ENCODE peak calls at places on chromosomes 13 and 19, in seven cellular contexts. O, E, C, W, X, A and R are unnamed samples.

GRCh38 chr13:97367016-97367415 is 67.0 kb upstream of the RAP2A start:
- DNase-seq in A (peak; percentile 4), W (peak; percentile 89), X (peak; percentile 55), E (no peak), C (no peak), O (no peak), R (peak; percentile 66)

GRCh38 chr13:34254366-34254765 is 436.4 kb downstream of the RFC3 start:
- DNase-seq in A (no peak), E (no peak), X (no peak), C (no peak), O (no peak), W (no peak), R (no peak)

GRCh38 chr13:30978981-30979956 is 46.8 kb downstream of the TEX26 start:
- DNase-seq in A (no peak), X (peak; percentile 46), E (peak; percentile 4), C (peak; percentile 28), W (no peak), O (peak; percentile 9), R (peak; percentile 66)

GRCh38 chr13:20565120-20565736 is 1.7 kb upstream of the IFT88 start:
- DNase-seq in A (no peak), E (no peak), W (no peak), C (no peak), X (no peak), O (no peak), R (no peak)

GRCh38 chr19:39463403-39463802 is 17.2 kb upstream of the TIMM50 start:
- DNase-seq in W (no peak), X (no peak), A (no peak), E (no peak), C (no peak), O (no peak), R (no peak)

GRCh38 chr19:40689339-40690049 is 957 bp downstream of the NUMBL start:
- DNase-seq in W (peak; percentile 30), E (no peak), O (no peak), X (no peak), A (peak; percentile 42), C (peak; percentile 44), R (peak; percentile 63)

GRCh38 chr19:48822514-48822913 is 11.7 kb upstream of the BCAT2 start:
- DNase-seq in E (no peak), X (no peak), C (no peak), W (no peak), O (no peak), A (no peak), R (no peak)

GRCh38 chr19:10486551-10486950 is 16.6 kb downstream of the KEAP1 start:
- DNase-seq in W (no peak), A (no peak), X (no peak), E (no peak), O (no peak), C (no peak), R (no peak)

GRCh38 chr13:100630564-100630963 is 42.0 kb upstream of the GGACT start:
- DNase-seq in W (no peak), C (no peak), E (no peak), O (no peak), A (no peak), X (no peak), R (no peak)

GRCh38 chr13:81671103-81671502 is 1330.2 kb upstream of the SPRY2 start:
- DNase-seq in X (no peak), O (no peak), E (no peak), C (no peak), A (no peak), W (no peak), R (no peak)

GRCh38 chr13:76425930-76426329 is 460.3 kb downstream of the KCTD12 start:
- DNase-seq in A (peak; percentile 49), X (peak; percentile 80), C (no peak), O (no peak), E (no peak), W (peak; percentile 72), R (peak; percentile 5)

GRCh38 chr19:536031-536880 is 4.7 kb downstream of the CDC34 start:
- DNase-seq in X (no peak), E (no peak), W (no peak), A (no peak), O (no peak), C (no peak), R (no peak)

GRCh38 chr19:50508850-50509190 is 2.2 kb downstream of the JOSD2 start:
- DNase-seq in O (no peak), W (no peak), E (no peak), A (no peak), X (no peak), C (no peak), R (no peak)

GRCh38 chr13:97372929-97373328 is 61.0 kb upstream of the RAP2A start:
- DNase-seq in A (no peak), X (no peak), C (no peak), E (peak; percentile 39), O (no peak), W (no peak), R (no peak)

GRCh38 chr19:11506101-11506555 is 489 bp upstream of the ZNF653 start:
- DNase-seq in A (no peak), W (no peak), X (no peak), C (peak; percentile 52), E (no peak), O (no peak), R (no peak)

GRCh38 chr13:40389081-40389641 is 277.3 kb downstream of the FOXO1 start:
- DNase-seq in O (peak; percentile 21), X (no peak), W (no peak), E (peak; percentile 13), A (no peak), C (no peak), R (no peak)

GRCh38 chr19:12969292-12969988 is at the start of gene DAND5:
- DNase-seq in X (no peak), E (peak; percentile 64), A (peak; percentile 59), C (peak; percentile 68), O (no peak), W (no peak), R (no peak)

GRCh38 chr19:1026189-1027019 is at the start of gene CNN2:
- DNase-seq in A (peak; percentile 72), X (peak; percentile 91), E (peak; percentile 87), O (peak; percentile 63), C (peak; percentile 82), W (peak; percentile 77), R (peak; percentile 76)

GRCh38 chr19:47187797-47188196 is 43.2 kb downstream of the BBC3 start:
- DNase-seq in X (no peak), O (no peak), A (no peak), W (no peak), E (no peak), C (no peak), R (no peak)

GRCh38 chr13:73218181-73218580 is 159.4 kb downstream of the KLF5 start:
- DNase-seq in A (no peak), E (no peak), X (no peak), C (no peak), W (no peak), O (no peak), R (no peak)

GRCh38 chr19:35543280-35544109 is 1.9 kb upstream of the TMEM147 start:
- DNase-seq in C (no peak), X (no peak), A (no peak), W (no peak), E (no peak), O (no peak), R (no peak)
- H3K36me3 ChIP-seq in C (peaks cover 13% of the 10 kb centered on the region), X (no peaks in the 10 kb centered on the region), A (peaks cover 42% of the 10 kb centered on the region), W (peaks cover 1% of the 10 kb centered on the region), E (no peaks in the 10 kb centered on the region), O (peaks cover 3% of the 10 kb centered on the region), R (no peaks in the 10 kb centered on the region)

DNA sequence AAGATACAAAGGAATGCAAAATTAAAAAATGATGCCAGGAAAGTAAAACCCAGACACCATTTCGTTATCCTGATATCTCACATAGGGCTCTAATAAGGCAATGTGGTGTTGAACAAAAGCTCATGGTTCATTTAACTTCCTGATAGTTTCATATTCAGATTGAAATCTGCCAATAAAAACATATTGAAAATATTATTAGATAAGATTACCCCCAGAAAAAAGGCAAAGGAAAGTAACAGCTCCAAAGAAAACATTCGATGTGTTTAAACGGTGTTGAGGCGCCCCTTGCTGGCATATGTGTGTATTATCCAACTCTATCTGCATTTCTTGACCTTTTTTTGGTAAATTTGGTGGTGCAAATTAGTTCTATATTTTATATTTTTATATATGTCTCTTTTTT is 75.9 kb downstream of the ESD start:
- DNase-seq in O (peak; percentile 9), C (no peak), X (peak; percentile 68), E (peak; percentile 58), W (peak; percentile 29), A (peak; percentile 23), R (peak; percentile 73)
- H3K27me3 ChIP-seq in O (no peaks in the 10 kb centered on the region), C (no peaks in the 10 kb centered on the region), X (no peaks in the 10 kb centered on the region), E (no peaks in the 10 kb centered on the region), W (no peaks in the 10 kb centered on the region), A (no peaks in the 10 kb centered on the region), R (no peaks in the 10 kb centered on the region)

DNA sequence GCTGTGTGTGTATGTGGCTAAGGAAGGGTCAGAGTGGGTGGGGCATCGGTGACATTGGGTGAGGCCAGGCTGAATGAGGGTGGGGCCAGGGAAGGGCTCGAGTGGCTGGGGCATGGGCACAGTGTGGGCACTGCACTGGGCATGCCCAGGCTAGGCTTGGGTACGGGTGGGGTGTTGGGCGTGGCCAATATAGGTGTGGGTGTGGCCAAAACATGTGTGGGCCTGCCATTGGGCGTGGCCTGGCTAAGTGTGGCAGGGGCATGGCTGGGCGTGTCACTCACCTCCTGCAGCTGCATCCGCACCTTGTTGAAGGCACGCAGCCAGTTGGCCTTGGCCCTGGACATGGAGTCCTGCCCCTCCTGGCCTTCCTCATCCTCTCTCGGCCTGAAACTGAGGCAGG is 33.2 kb downstream of the UNC13A start:
- DNase-seq in C (no peak), W (no peak), E (no peak), X (no peak), O (no peak), A (no peak), R (no peak)
- H3K36me3 ChIP-seq in C (no peaks in the 10 kb centered on the region), W (no peaks in the 10 kb centered on the region), E (no peaks in the 10 kb centered on the region), X (no peaks in the 10 kb centered on the region), O (no peaks in the 10 kb centered on the region), A (no peaks in the 10 kb centered on the region), R (no peaks in the 10 kb centered on the region)

GRCh38 chr19:30227071-30227621 is 145.0 kb upstream of the ZNF536 start:
- DNase-seq in W (no peak), O (no peak), E (peak; percentile 52), C (peak; percentile 19), X (no peak), A (peak; percentile 16), R (peak; percentile 68)

GRCh38 chr19:30228726-30229523 is 143.3 kb upstream of the ZNF536 start:
- DNase-seq in E (peak; percentile 26), W (no peak), C (no peak), O (no peak), X (peak; percentile 14), A (no peak), R (peak; percentile 66)

GRCh38 chr19:30229524-30230174 is 142.5 kb upstream of the ZNF536 start:
- DNase-seq in E (no peak), A (no peak), W (no peak), X (no peak), C (no peak), O (no peak), R (peak; percentile 80)

GRCh38 chr19:30227661-30228112 is 144.5 kb upstream of the ZNF536 start:
- DNase-seq in X (peak; percentile 71), O (no peak), W (peak; percentile 59), E (peak; percentile 79), C (peak; percentile 67), A (peak; percentile 77), R (peak; percentile 83)

DNA sequence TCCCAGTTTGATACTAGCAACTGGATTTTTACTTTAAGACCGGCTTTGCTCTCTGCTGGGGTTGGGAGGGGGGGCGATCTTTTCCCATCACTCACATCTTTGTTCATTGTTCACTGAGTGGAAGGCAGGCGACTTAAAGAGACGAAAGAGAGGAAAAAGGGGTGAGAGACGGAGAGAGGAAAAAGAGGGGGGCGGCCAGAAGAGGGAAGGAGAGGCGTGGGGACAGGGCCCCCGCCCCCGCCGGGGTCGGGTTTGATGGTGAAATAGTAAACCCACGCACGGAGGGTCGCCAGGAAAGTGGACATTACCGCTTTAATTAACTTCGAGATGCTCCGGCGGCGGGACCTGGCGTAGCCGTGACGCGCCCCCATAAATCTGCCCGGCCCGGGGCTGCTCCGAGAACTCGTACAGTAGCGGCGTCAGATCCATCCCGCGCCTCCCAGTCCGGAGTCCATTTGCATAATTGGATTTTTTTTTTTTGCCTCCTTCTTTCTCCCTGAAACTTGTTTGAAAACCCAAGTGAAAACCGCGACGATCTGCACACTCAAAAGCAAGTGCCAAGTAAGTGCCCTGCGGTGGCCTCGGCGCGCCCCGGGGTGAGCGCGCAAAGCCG is 144.0 kb upstream of the ZNF536 start:
- DNase-seq in A (no peak), X (no peak), O (no peak), C (no peak), E (peak; percentile 28), W (no peak), R (peak; percentile 66)
- H3K27me3 ChIP-seq in A (peaks cover 46% of the 10 kb centered on the region), X (peaks cover 97% of the 10 kb centered on the region), O (peaks cover 24% of the 10 kb centered on the region), C (peaks cover 23% of the 10 kb centered on the region), E (no peaks in the 10 kb centered on the region), W (peaks cover 13% of the 10 kb centered on the region), R (no peaks in the 10 kb centered on the region)